ENCODE peak calls at places on chromosomes 11 and 22, in five cellular contexts. R is GM12878, I is IMR-90, Z is esophagus muscularis mucosa, X is A549. J is an unnamed sample.

GRCh38 chr11:132251095-132251494 is 880.7 kb downstream of the NTM start:
- DNase-seq in R (no peak), Z (no peak), X (no peak), I (no peak), J (no peak)

GRCh38 chr11:121489823-121490222 is 37.1 kb upstream of the SORL1-AS1 start:
- DNase-seq in Z (peak; percentile 70), X (no peak), I (no peak), R (no peak), J (peak; percentile 26)

GRCh38 chr11:93279911-93280347 is 50.6 kb upstream of the DEUP1 start:
- DNase-seq in R (peak; percentile 31), I (no peak), X (no peak), Z (no peak), J (no peak)

GRCh38 chr11:57144531-57145320 is 37.0 kb upstream of the LRRC55 start:
- DNase-seq in R (no peak), Z (no peak), I (no peak), X (no peak), J (no peak)

GRCh38 chr11:108025387-108026080 is 16.8 kb downstream of the CUL5 start:
- DNase-seq in Z (no peak), X (no peak), R (peak; percentile 53), I (peak; percentile 52), J (no peak)

GRCh38 chr22:31347251-31348008 is 1.3 kb upstream of the PATZ1 start:
- DNase-seq in R (no peak), Z (no peak), X (peak; percentile 20), I (peak; percentile 62), J (no peak)

GRCh38 chr22:26367402-26368245 is 61.4 kb upstream of the ASPHD2 start:
- DNase-seq in X (peak; percentile 10), R (no peak), Z (no peak), I (peak; percentile 20), J (no peak)

GRCh38 chr11:135074397-135074998 is 662.5 kb upstream of the B3GAT1 start:
- DNase-seq in X (no peak), Z (no peak), I (no peak), R (no peak), J (no peak)

GRCh38 chr11:67632982-67633755 is 3.4 kb upstream of the NUDT8 start:
- DNase-seq in R (no peak), Z (no peak), I (no peak), X (no peak), J (no peak)

GRCh38 chr11:71940561-71941219 is 11.8 kb downstream of the RNF121 start:
- DNase-seq in I (no peak), X (no peak), Z (no peak), R (no peak), J (no peak)

GRCh38 chr11:76325149-76325548 is 55.8 kb downstream of the THAP12 start:
- DNase-seq in I (no peak), X (no peak), R (no peak), Z (no peak), J (no peak)

GRCh38 chr11:46352063-46352841 is 5.0 kb downstream of the DGKZ start:
- DNase-seq in I (no peak), X (no peak), R (no peak), Z (no peak), J (no peak)

GRCh38 chr11:79170289-79170688 is 270.5 kb downstream of the TENM4 start:
- DNase-seq in Z (no peak), R (no peak), X (no peak), I (peak; percentile 17), J (no peak)

GRCh38 chr11:31582697-31583096 is 73.1 kb downstream of the ELP4 start:
- DNase-seq in Z (no peak), R (no peak), I (no peak), X (no peak), J (no peak)

GRCh38 chr11:119340335-119341221 is at the start of gene C1QTNF5:
- DNase-seq in R (no peak), I (peak; percentile 57), X (no peak), Z (no peak), J (peak; percentile 91)

GRCh38 chr11:39365809-39366436 is 2093.5 kb downstream of the LRRC4C start:
- DNase-seq in Z (no peak), R (no peak), X (no peak), I (no peak), J (no peak)

GRCh38 chr11:104275992-104276391 is 112.0 kb upstream of the PDGFD start:
- DNase-seq in R (no peak), I (peak; percentile 8), Z (no peak), X (no peak), J (no peak)

GRCh38 chr11:75056806-75057205 is 39.9 kb downstream of the OR2AT4 start:
- DNase-seq in I (no peak), X (no peak), Z (no peak), R (no peak), J (no peak)

GRCh38 chr11:46564459-46564858 is 29.4 kb downstream of the AMBRA1 start:
- DNase-seq in I (peak; percentile 64), Z (no peak), R (no peak), X (no peak), J (no peak)

DNA sequence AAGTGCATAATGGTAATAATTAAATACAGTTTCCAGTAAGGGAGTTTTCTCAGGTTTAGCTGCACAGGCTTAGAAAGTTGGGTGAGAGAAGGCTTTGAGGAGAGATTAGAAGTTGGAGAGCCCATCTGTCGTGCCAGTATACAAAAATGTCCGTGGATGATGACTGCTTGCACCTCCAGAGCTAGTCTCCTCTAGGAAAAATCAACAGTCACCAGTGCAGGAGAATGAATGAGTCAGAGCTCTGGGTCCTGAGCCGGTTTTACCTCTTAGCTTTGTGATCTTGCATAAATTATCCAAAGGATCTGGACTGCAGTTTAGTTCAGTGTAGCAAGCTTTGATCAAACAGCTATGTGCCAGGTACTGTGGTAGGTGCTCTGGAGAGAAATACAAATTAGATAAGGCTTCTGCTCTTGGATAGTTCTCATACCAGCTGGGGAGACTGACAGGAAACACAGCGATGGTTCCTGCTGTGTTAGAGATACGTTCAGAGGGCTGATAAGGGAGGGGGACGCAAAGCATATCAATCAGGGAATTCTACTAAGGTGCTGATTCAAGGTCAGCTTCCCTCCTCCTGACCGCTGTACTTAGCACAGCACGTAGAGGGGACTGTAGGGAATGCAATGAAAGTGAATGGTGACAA is 125.9 kb downstream of the TEAD1 start:
- DNase-seq in Z (no peak), X (peak; percentile 80), I (peak; percentile 81), R (no peak), J (no peak)
- H3K4me1 ChIP-seq in Z (peaks cover 37% of the 10 kb centered on the region), X (peaks cover 77% of the 10 kb centered on the region), I (peaks cover 34% of the 10 kb centered on the region), R (no peaks in the 10 kb centered on the region), J (peaks cover 44% of the 10 kb centered on the region)

DNA sequence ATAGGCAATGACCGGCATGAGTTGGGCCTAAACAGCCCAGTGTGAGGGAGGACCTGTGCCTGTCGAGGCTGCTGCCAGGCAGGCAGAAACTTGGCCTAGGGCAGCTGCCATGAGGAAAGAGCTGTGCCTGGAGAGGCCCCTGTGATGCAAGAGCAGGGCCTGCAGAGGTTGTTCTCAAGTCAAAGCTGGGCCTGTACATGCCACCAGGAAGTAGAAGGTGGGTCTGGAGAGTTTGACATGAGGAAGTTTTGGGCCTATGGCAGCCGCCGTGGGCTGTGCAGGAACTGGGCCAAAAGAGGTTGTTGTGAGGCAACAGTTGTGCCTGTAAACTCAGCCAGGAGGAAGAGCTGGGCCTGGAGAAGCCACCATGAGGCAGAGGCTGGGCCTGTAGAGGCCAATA is 43.2 kb downstream of the OR4C45 start:
- DNase-seq in I (no peak), R (no peak), X (no peak), Z (no peak), J (no peak)
- H3K9me3 ChIP-seq in I (peaks cover 46% of the 10 kb centered on the region), R (no peaks in the 10 kb centered on the region), X (no peaks in the 10 kb centered on the region), Z (no peaks in the 10 kb centered on the region), J (no peaks in the 10 kb centered on the region)

DNA sequence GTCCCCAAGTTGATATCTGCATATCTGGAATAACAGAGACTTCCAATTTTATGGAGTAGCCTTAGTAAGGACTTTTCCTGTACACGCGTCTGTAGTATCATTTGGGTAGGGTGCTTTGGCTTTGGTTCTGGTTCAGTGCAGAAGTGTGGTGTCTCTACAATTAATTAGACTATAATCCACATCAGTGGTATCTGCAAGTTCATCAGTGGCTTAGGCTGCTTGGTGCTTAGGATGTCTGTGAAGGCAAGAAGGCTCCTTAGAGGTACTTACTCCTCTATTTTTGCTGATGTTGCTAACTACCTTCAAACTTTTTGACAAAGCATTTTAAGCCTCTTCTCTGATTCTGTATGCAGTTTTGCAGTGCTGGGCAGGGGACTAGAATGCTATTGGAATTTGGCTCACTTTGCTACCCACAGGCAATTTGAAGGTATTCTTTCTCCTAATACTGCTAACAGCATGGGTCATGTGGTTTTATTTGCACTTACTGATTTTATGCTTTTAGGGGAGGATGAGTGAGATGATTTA is 49.4 kb downstream of the KCNQ1OT1 start:
- DNase-seq in Z (no peak), I (no peak), R (no peak), X (no peak), J (no peak)
- H3K4me1 ChIP-seq in Z (no peaks in the 10 kb centered on the region), I (no peaks in the 10 kb centered on the region), R (no peaks in the 10 kb centered on the region), X (no peaks in the 10 kb centered on the region), J (no peaks in the 10 kb centered on the region)

GRCh38 chr11:91470656-91471055 is 754.0 kb upstream of the FAT3 start:
- DNase-seq in Z (no peak), I (no peak), R (no peak), X (no peak), J (no peak)
- H3K9me3 ChIP-seq in Z (no peaks in the 10 kb centered on the region), I (peaks cover 6% of the 10 kb centered on the region), R (no peaks in the 10 kb centered on the region), X (peaks cover 6% of the 10 kb centered on the region), J (no peaks in the 10 kb centered on the region)

DNA sequence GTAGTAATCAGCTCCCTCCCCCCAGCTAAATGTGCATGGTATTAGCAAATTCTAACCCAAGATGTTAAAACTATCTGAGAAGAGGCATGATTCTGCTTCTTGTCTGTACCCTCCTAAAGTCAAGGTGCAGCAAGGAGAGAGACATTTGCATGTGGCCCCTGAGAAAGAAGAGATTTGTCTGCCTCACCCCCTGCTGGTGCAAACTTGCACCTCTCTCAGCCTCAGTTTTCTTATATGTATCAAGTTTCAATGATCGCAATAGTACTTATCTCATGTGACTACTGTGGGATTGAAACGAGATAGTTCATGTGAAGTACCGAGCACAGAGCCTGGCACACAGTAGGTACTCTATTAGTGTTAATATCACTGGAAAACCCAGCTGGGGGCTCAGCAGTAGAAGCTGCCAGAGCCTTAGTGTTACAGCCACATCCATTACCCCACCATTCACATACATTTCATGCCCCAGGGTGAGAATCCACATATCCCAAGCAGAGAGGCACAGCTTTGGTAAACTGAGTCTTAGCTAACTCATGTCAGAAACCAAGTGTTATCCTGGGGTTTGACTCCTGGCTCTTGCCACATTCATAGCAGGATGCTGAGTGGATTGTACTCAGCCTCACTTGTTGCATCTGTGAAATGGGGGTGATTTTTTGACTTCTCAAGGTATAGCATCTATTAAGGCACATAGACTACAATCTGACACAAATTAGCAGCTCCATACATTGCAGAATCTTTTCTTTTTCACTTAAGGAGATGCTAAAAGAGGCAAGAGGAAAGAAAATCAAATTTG is 24.9 kb downstream of the CD44 start:
- DNase-seq in X (no peak), Z (no peak), I (peak; percentile 31), R (no peak), J (no peak)
- H3K4me1 ChIP-seq in X (peaks cover 97% of the 10 kb centered on the region), Z (peaks cover 56% of the 10 kb centered on the region), I (peaks cover 60% of the 10 kb centered on the region), R (peaks cover 54% of the 10 kb centered on the region), J (peaks cover 52% of the 10 kb centered on the region)

DNA sequence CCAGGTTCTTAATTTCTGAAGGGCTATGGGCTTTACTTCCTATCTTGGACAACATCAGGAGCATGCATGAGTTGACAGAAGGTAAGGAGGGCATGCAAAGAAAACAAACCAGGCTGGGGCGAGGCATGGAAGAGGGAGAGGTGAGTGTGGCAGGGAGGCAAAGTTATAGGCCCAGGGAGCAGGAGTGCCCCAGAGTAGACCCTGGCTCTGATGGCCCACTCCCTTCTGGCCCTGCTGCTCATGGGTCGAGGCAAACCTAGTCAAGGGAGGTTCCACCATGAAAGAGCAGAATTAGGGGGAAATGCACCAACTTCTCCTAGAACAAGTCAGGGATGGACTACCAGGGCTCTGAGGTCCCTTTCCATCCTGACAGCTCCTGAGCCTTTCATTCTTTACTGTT is 10.2 kb downstream of the CHRNA10 start:
- DNase-seq in Z (no peak), I (no peak), X (no peak), R (no peak), J (no peak)
- H3K9me3 ChIP-seq in Z (no peaks in the 10 kb centered on the region), I (no peaks in the 10 kb centered on the region), X (no peaks in the 10 kb centered on the region), R (no peaks in the 10 kb centered on the region), J (no peaks in the 10 kb centered on the region)

J was measured in right atrium auricular region.